ENCODE peak calls at places on chromosomes 6 and 20, in five cellular contexts. Q is heart right ventricle; Y is CD8-positive, alpha-beta T cell; G is hypothalamus; D is PC-9. B is an unnamed sample.
A peak's percentile ranks its signal among the peaks of the same experiment; 100 is the strongest.

GRCh38 chr20:32970973-32971300 is 33.3 kb downstream of the SUN5 start:
- DNase-seq in Y (no peak), D (no peak), G (no peak), Q (no peak), B (no peak)

GRCh38 chr6:15793288-15793687 is 130.5 kb upstream of the DTNBP1 start:
- DNase-seq in G (no peak), Y (no peak), D (no peak), Q (peak; percentile 5), B (peak; percentile 39)

GRCh38 chr20:11850901-11851300 is 66.8 kb upstream of the BTBD3 start:
- DNase-seq in Q (no peak), Y (no peak), G (no peak), D (no peak), B (peak; percentile 64)

GRCh38 chr6:26594128-26594493 is 2.6 kb upstream of the ABT1 start:
- DNase-seq in Q (no peak), G (no peak), D (no peak), Y (no peak), B (no peak)

GRCh38 chr6:107625264-107625663 is 135.3 kb downstream of the SOBP start:
- DNase-seq in G (no peak), D (no peak), Q (no peak), Y (no peak), B (no peak)

GRCh38 chr20:5056801-5057599 is 55.7 kb upstream of the SLC23A2 start:
- DNase-seq in Q (peak; percentile 22), G (no peak), D (peak; percentile 38), Y (peak; percentile 44), B (peak; percentile 22)

GRCh38 chr6:44422534-44422933 is 35.0 kb downstream of the CDC5L start:
- DNase-seq in Y (no peak), Q (no peak), G (no peak), D (no peak), B (no peak)

GRCh38 chr6:31782126-31782941 is 5.2 kb upstream of the VWA7 start:
- DNase-seq in G (no peak), Y (no peak), D (no peak), Q (no peak), B (no peak)

GRCh38 chr6:39476151-39476550 is 153.6 kb upstream of the KCNK16 start:
- DNase-seq in Q (no peak), D (no peak), Y (no peak), G (no peak), B (no peak)

GRCh38 chr20:31843881-31844280 is 1.5 kb downstream of the FOXS1 start:
- DNase-seq in G (no peak), D (no peak), Q (no peak), Y (no peak), B (no peak)

GRCh38 chr20:10511507-10512231 is 76.6 kb downstream of the SLX4IP start:
- DNase-seq in Q (peak; percentile 76), D (peak; percentile 82), Y (peak; percentile 10), G (peak; percentile 64), B (peak; percentile 87)

GRCh38 chr20:62232764-62233645 is 5.3 kb upstream of the OSBPL2 start:
- DNase-seq in Q (peak; percentile 46), Y (no peak), G (no peak), D (no peak), B (no peak)

GRCh38 chr6:64062960-64063683 is 427.5 kb downstream of the PHF3 start:
- DNase-seq in D (no peak), Y (no peak), G (no peak), Q (no peak), B (no peak)

GRCh38 chr6:39225543-39225942 is 3.7 kb downstream of the KCNK5 start:
- DNase-seq in D (no peak), Q (no peak), Y (no peak), G (no peak), B (no peak)

B was measured in epithelial cell of prostate.